ENCODE peak calls at places on chromosomes 11 and 22, in eight cellular contexts. U is RWPE1, Y is progenitor cell of endocrine pancreas, P is GM13976, N is dorsolateral prefrontal cortex, T is tibial nerve, V is NB4, K is BE2C. L is an unnamed sample.

GRCh38 chr11:124897681-124898680 is at the start of gene ROBO4:
- DNase-seq in P (no peak), U (peak; percentile 72), K (no peak), T (no peak), V (no peak), N (no peak), Y (no peak), L (no peak)

GRCh38 chr11:134237557-134237922 is 13.1 kb downstream of the VPS26B start:
- DNase-seq in P (no peak), T (no peak), K (no peak), V (no peak), N (no peak), Y (no peak), U (no peak), L (no peak)

GRCh38 chr11:77384584-77384983 is 83.1 kb upstream of the GDPD4 start:
- DNase-seq in T (no peak), P (no peak), Y (no peak), K (no peak), U (no peak), V (no peak), N (no peak), L (no peak)

GRCh38 chr11:133134561-133135173 is 397.6 kb downstream of the OPCML start:
- DNase-seq in T (no peak), P (peak; percentile 59), Y (peak; percentile 55), V (peak; percentile 72), U (peak; percentile 5), N (peak; percentile 71), K (peak; percentile 61), L (peak; percentile 61)

GRCh38 chr22:47257566-47257965 is 495.1 kb downstream of the TBC1D22A start:
- DNase-seq in T (no peak), N (no peak), U (no peak), V (no peak), P (no peak), Y (no peak), K (no peak), L (no peak)

GRCh38 chr11:94786264-94787126 is 18.3 kb downstream of the AMOTL1 start:
- DNase-seq in P (peak; percentile 57), K (no peak), Y (no peak), N (no peak), U (no peak), T (no peak), V (peak; percentile 59), L (peak; percentile 50)

GRCh38 chr11:129726179-129726578 is 89.5 kb upstream of the TMEM45B start:
- DNase-seq in V (no peak), K (no peak), N (no peak), Y (no peak), P (no peak), T (no peak), U (no peak), L (no peak)

GRCh38 chr11:1838426-1839131 is at the start of gene TNNI2:
- DNase-seq in K (no peak), V (no peak), T (no peak), Y (no peak), P (no peak), N (no peak), U (no peak), L (no peak)

GRCh38 chr11:16394947-16395346 is 38.6 kb upstream of the SOX6 start:
- DNase-seq in K (no peak), T (no peak), P (no peak), U (no peak), V (no peak), Y (no peak), N (no peak), L (no peak)

GRCh38 chr22:25386538-25386884 is 167.1 kb downstream of the CRYBB2 start:
- DNase-seq in T (no peak), N (no peak), V (no peak), K (no peak), Y (no peak), U (no peak), P (no peak), L (no peak)

GRCh38 chr22:25383892-25384291 is 164.5 kb downstream of the CRYBB2 start:
- DNase-seq in T (no peak), Y (no peak), U (no peak), K (no peak), V (no peak), N (no peak), P (no peak), L (no peak)

GRCh38 chr22:25380141-25380747 is 160.8 kb downstream of the CRYBB2 start:
- DNase-seq in T (no peak), K (no peak), N (no peak), U (no peak), P (no peak), Y (no peak), V (no peak), L (no peak)

GRCh38 chr22:25383278-25383820 is 163.9 kb downstream of the CRYBB2 start:
- DNase-seq in V (no peak), Y (no peak), U (no peak), N (no peak), T (no peak), P (no peak), K (no peak), L (no peak)

DNA sequence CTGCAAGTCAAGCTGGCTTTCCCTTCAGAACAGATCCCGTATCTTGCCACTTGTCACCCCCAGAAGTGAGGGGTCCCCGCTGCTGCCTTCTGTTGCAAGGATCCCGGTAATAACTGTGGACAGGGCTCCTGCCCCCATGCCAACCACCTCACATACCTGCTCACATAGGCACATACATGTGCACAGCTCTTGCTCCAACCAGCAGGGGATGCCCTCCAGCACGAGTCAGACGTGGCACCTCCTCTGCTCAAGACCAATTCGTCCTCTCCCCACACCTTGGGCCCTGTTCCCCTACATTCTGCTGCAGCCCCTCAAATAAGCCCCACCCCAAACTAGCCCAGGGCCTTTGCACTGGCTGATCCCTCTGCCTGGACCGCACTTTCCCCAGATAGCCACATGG is 163.3 kb downstream of the CRYBB2 start:
- DNase-seq in P (no peak), V (peak; percentile 18), T (no peak), N (no peak), Y (no peak), K (no peak), U (no peak), L (no peak)
- TF ChIP-seq CTCF in P (no peak), V (peak; percentile 9), T (no peak), N (no peak), Y (no peak), K (peak; percentile 34), U (no peak), L (peak; percentile 27)

DNA sequence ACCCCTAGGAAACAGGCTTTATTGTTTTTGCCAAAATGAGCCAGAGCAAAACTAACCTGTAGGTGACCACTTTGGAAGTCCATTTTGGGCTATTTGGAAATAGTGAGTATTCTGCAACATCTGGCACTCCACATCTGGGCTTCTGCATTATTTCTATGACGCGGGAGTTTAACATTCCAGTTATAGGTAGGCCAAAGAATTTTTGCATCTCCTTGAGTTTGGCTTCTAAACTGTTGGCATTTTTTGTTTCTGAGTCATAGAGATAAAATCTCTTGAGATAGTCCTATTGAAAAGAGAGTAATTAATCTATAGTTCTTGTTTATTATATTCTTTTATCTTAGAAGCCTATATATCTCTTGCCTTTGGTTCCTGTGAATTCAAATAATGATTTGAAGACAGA is 2.8 kb downstream of the MMP7 start:
- DNase-seq in U (no peak), V (no peak), T (no peak), K (no peak), N (no peak), Y (no peak), P (no peak), L (no peak)
- TF ChIP-seq CTCF in U (no peak), V (no peak), T (no peak), K (no peak), N (no peak), Y (no peak), P (no peak), L (no peak)

GRCh38 chr22:35930933-35931332 is 97.7 kb downstream of the RBFOX2 start:
- DNase-seq in K (peak; percentile 20), N (no peak), V (peak; percentile 57), Y (no peak), U (peak; percentile 34), T (no peak), P (peak; percentile 40), L (peak; percentile 50)
- TF ChIP-seq CTCF in K (peak; percentile 88), N (peak; percentile 82), V (peak; percentile 40), Y (peak; percentile 65), U (peak; percentile 46), T (peak; percentile 60), P (peak; percentile 25), L (peak; percentile 45)

DNA sequence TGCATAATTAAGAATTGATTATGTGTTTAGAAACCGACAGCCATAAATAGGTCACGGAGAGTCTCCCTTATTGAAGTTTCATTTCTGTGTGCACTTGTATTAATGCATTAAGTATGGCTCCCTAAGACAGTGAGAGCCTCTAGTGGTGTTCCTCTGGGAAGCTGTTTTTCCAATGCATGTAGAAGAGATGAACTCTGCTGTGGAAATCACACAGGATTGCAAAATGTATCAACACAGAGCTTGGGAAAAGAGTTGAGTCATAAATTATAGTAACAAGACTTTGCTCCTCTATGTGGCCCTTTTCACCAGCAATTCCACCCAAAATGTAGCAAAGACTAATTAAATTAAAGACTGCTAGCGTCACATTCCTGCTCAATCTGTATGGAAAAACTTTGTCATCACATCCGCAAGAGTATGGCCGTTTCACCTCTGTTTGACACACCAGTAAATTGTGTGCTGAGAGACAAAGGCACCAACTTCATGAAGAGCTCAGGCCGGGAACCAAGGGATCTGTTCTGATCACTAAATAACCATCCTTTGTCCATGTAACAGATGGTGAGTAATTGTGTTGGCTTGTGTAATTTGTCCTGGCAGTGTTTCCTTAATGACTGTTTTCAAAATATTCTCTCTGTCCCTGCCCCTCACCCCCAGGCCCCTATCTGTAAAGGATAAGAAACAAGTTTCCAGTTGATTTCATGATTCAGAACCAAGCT is 209.2 kb upstream of the SORL1-AS1 start:
- DNase-seq in Y (no peak), U (no peak), K (no peak), T (no peak), P (no peak), N (no peak), V (no peak), L (no peak)
- TF ChIP-seq CTCF in Y (no peak), U (no peak), K (no peak), T (no peak), P (no peak), N (no peak), V (no peak), L (no peak)

DNA sequence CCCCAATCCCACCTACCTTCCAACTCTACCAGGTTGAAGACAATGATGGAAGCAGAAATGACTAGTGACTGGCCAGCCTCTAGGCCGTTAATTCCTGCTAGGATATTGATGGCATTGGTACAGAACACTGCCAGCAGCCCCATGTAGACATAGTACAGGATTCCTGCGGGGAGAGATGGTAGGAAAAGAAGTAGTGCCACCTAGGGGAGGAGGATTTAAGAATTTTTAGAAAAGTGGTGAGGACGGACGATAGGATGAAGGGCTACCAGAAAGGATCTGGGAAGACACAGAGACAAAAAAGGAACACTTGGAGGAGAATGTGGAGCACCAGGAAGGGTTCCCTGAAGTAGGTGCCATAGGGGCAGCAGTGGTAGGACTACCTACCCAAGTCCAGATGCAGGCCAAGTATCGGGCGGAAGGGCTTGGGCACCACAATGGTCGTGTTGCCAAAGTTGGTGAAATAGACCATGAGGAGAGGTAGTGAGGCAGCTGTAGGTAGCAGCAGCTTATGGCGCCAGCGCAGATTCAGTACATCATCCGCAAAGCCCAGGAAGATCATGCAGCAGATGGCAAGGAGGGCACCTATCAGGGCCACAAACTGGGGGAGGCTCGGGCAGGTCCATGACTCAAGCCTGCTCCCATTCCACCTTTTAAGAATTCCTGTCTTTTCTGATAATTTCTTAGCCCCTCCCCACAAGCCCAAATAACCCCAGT is 1.2 kb downstream of the DPAGT1 start:
- DNase-seq in V (peak; percentile 68), P (no peak), K (peak; percentile 41), N (no peak), T (no peak), Y (no peak), U (no peak), L (no peak)
- TF ChIP-seq CTCF in V (peak; percentile 40), P (peak; percentile 21), K (peak; percentile 70), N (peak; percentile 36), T (peak; percentile 13), Y (peak; percentile 17), U (peak; percentile 70), L (peak; percentile 43)